ENCODE peak calls at places on chromosomes 4 and X, in six cellular contexts. G, O, U, A, P and I are unnamed samples.

GRCh38 chrX:37926700-37927099 is 79.3 kb upstream of the DYNLT3 start:
- DNase-seq in O (peak; percentile 25), P (no peak), G (peak; percentile 26), U (peak; percentile 8), A (peak; percentile 4), I (peak; percentile 29)

GRCh38 chr4:157775971-157776370 is 396.9 kb downstream of the GASK1B start:
- DNase-seq in U (no peak), O (no peak), G (no peak), P (no peak), A (no peak), I (no peak)

GRCh38 chr4:95013236-95013635 is 255.5 kb downstream of the BMPR1B start:
- DNase-seq in U (no peak), G (no peak), O (no peak), A (no peak), P (no peak), I (no peak)

GRCh38 chr4:86961605-86962295 is 26.9 kb downstream of the AFF1 start:
- DNase-seq in P (no peak), G (peak; percentile 43), O (no peak), A (peak; percentile 85), U (no peak), I (no peak)

GRCh38 chr4:109559625-109559982 is 442 bp upstream of the MCUB start:
- DNase-seq in O (no peak), G (peak; percentile 14), P (no peak), A (no peak), U (peak; percentile 70), I (no peak)

GRCh38 chrX:525134-525533 is 105.5 kb upstream of the SHOX start:
- DNase-seq in A (no peak), G (no peak), U (no peak), O (no peak), P (no peak), I (no peak)

GRCh38 chr4:19408488-19408887 is 843.2 kb upstream of the SLIT2 start:
- DNase-seq in U (no peak), P (no peak), G (no peak), O (no peak), A (no peak), I (no peak)

GRCh38 chrX:100928660-100929613 is at the start of gene XKRX:
- DNase-seq in U (peak; percentile 53), A (no peak), P (no peak), G (peak; percentile 13), O (no peak), I (peak; percentile 54)

GRCh38 chrX:75547783-75548182 is 24.9 kb upstream of the ZDHHC15 start:
- DNase-seq in G (no peak), A (no peak), P (no peak), U (no peak), O (no peak), I (peak; percentile 15)

GRCh38 chrX:22118161-22118830 is 86.2 kb downstream of the PHEX start:
- DNase-seq in P (no peak), U (no peak), G (no peak), O (no peak), A (no peak), I (no peak)

GRCh38 chrX:68659385-68659784 is 11.9 kb downstream of the STARD8 start:
- DNase-seq in U (no peak), A (no peak), G (no peak), P (no peak), O (no peak), I (no peak)

GRCh38 chr4:140790765-140791164 is 34.6 kb upstream of the TBC1D9 start:
- DNase-seq in O (no peak), U (no peak), G (no peak), P (no peak), A (peak; percentile 86), I (no peak)

GRCh38 chr4:124530464-124531077 is 182.0 kb downstream of the ANKRD50 start:
- DNase-seq in G (no peak), O (peak; percentile 99), A (no peak), U (no peak), P (no peak), I (no peak)

GRCh38 chrX:76148011-76148665 is 24.7 kb upstream of the PBDC1 start:
- DNase-seq in A (peak; percentile 20), P (no peak), O (peak; percentile 1), G (no peak), U (no peak), I (peak; percentile 55)

GRCh38 chr4:185591679-185592141 is 56.4 kb upstream of the PDLIM3 start:
- DNase-seq in G (no peak), A (no peak), P (no peak), U (no peak), O (peak; percentile 75), I (no peak)

GRCh38 chr4:51942108-51942832 is 77.9 kb downstream of the LRRC66 start:
- DNase-seq in O (no peak), A (no peak), G (no peak), P (no peak), U (no peak), I (no peak)

GRCh38 chr4:25253072-25253447 is 19.2 kb downstream of the PI4K2B start:
- DNase-seq in A (no peak), G (no peak), U (no peak), P (no peak), O (no peak), I (no peak)

GRCh38 chr4:158189409-158189808 is 16.6 kb upstream of the GASK1B start:
- DNase-seq in U (no peak), A (no peak), O (no peak), G (no peak), P (no peak), I (no peak)

GRCh38 chrX:46626566-46626965 is 53.0 kb downstream of the CHST7 start:
- DNase-seq in A (no peak), U (no peak), O (no peak), G (no peak), P (no peak), I (no peak)

GRCh38 chr4:183411291-183411861 is 33.1 kb upstream of the CDKN2AIP start:
- DNase-seq in U (no peak), G (no peak), A (peak; percentile 13), P (no peak), O (no peak), I (no peak)

GRCh38 chr4:162131256-162131655 is 32.5 kb downstream of the FSTL5 start:
- DNase-seq in A (no peak), U (no peak), P (no peak), O (no peak), G (no peak), I (peak; percentile 25)

GRCh38 chr4:150337709-150338108 is 244.2 kb upstream of the MAB21L2 start:
- DNase-seq in G (no peak), O (no peak), A (no peak), U (no peak), P (no peak), I (no peak)

GRCh38 chr4:169109276-169109675 is 99.2 kb upstream of the CBR4 start:
- DNase-seq in U (no peak), G (no peak), O (no peak), A (no peak), P (no peak), I (no peak)

GRCh38 chr4:108359936-108360681 is 191.4 kb upstream of the LEF1 start:
- DNase-seq in G (peak; percentile 33), A (no peak), P (no peak), O (no peak), U (no peak), I (no peak)

GRCh38 chrX:139967300-139967699 is 2.0 kb upstream of the CXorf66 start:
- DNase-seq in A (no peak), P (no peak), U (peak; percentile 15), G (peak; percentile 21), O (peak; percentile 9), I (no peak)

DNA sequence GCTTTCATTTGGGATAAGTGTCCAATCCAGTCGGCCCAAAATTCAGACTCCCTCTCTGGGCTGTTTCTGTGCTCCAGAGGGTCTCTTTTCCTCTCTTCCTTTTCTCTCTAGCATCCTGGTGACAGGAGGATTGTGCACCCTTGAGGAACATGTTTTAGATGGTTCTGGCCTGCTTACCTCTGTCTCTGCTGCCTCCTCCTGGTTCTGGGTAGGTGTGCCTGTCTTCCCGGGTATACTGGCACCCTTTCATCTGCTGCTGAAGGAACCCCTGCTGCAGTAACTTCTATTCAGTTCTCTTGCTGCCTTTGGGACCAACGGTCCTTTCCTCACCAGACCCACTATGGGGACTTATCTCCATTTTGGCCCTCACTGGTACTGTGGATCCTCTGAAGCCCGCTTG is 53.2 kb downstream of the HMGB2 start:
- DNase-seq in O (no peak), A (no peak), U (no peak), G (no peak), P (no peak), I (no peak)
- TF ChIP-seq JUND in O (no peak), A (no peak), U (no peak), G (no peak), P (no peak), I (no peak)

GRCh38 chr4:100340534-100341364 is 150.5 kb upstream of the DDIT4L start:
- DNase-seq in P (no peak), O (no peak), A (no peak), U (no peak), G (no peak), I (no peak)
- TF ChIP-seq JUND in P (no peak), O (no peak), A (no peak), U (no peak), G (no peak), I (no peak)

GRCh38 chr4:80897537-80898303 is 132.8 kb upstream of the BMP3 start:
- DNase-seq in U (no peak), G (no peak), A (peak; percentile 60), P (no peak), O (no peak), I (no peak)
- TF ChIP-seq JUND in U (no peak), G (no peak), A (no peak), P (no peak), O (no peak), I (no peak)

DNA sequence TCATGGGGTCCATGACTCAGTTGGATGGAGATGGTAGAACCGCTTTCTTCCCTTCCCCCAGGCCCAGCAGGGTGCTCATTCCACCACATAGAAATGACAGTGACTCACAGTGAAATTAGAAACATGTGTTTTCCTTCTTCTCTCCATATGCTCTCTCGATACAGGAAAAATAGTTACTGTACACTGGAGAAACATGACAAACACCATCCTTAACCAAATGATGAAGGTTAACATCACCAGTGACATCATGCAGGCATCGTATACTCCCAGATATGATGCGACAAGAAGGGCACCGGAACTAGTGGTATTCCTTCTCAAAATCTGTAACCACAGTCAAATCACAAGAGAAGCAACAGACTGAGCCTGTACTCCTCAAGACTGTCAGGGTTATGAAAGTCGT is 11.7 kb upstream of the RAB40A start:
- DNase-seq in U (no peak), A (no peak), P (no peak), G (no peak), O (no peak), I (no peak)
- TF ChIP-seq JUND in U (peak; percentile 77), A (no peak), P (no peak), G (no peak), O (no peak), I (no peak)

GRCh38 chrX:23662853-23663252 is 4.4 kb upstream of the PRDX4 start:
- DNase-seq in U (no peak), P (no peak), G (no peak), O (no peak), A (peak; percentile 31), I (no peak)
- TF ChIP-seq JUND in U (no peak), P (no peak), G (no peak), O (no peak), A (no peak), I (no peak)

DNA sequence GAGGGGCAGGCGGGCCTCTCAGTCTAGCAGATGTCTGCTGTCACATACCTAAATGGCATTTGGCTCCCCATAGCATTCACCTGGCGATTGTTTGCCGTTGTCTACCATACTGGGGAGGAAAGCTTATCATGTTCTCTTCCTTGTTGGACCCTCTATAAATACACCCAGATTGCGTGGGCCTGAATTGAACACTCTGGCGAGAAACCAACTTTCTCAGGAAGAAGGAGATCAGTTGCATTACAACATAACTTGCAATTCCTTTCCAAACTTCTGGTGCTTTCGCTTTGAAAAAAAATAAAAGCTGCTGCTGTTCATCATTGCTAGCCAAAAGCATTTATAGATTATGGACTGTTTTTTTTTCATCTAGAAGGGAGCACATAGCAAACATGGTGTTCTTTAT is 230.0 kb upstream of the GPC4 start:
- DNase-seq in P (no peak), A (no peak), G (no peak), O (no peak), U (no peak), I (no peak)
- TF ChIP-seq JUND in P (no peak), A (no peak), G (no peak), O (no peak), U (no peak), I (no peak)